ENCODE peak calls at places on chromosomes 1 and 21, in five cellular contexts. D is A549, M is K562, I is WTC11, T is H1. N is an unnamed sample.

GRCh38 chr21:43786423-43787179 is 2.8 kb upstream of the RRP1 start:
- DNase-seq in D (no peak), M (no peak), I (no peak), T (no peak), N (no peak)

GRCh38 chr1:54375331-54376084 is 30.7 kb downstream of the SSBP3 start:
- DNase-seq in D (no peak), M (peak), I (no peak), T (no peak), N (no peak)

GRCh38 chr1:205973377-205974232 is 29.6 kb downstream of the RAB7B start:
- DNase-seq in D (no peak), M (no peak), I (no peak), T (no peak), N (no peak)

GRCh38 chr1:204680461-204680860 is 5.1 kb downstream of the LRRN2 start:
- DNase-seq in D (no peak), M (no peak), I (no peak), T (no peak), N (no peak)

GRCh38 chr1:224828691-224829090 is 100.8 kb upstream of the DNAH14 start:
- DNase-seq in D (no peak), M (no peak), I (no peak), T (no peak), N (peak)

GRCh38 chr1:156104861-156105546 is 9.5 kb upstream of the LMNA start:
- DNase-seq in D (no peak), M (no peak), I (peak), T (no peak), N (peak)

GRCh38 chr1:178151831-178152230 is 57.9 kb downstream of the RASAL2 start:
- DNase-seq in D (no peak), M (no peak), I (no peak), T (no peak), N (no peak)

GRCh38 chr1:160942926-160943325 is 11.7 kb downstream of the ITLN2 start:
- DNase-seq in D (no peak), M (peak), I (no peak), T (no peak), N (no peak)

GRCh38 chr1:171251741-171252300 is 3.5 kb downstream of the FMO1 start:
- DNase-seq in D (peak), M (peak), I (peak), T (no peak), N (peak)

GRCh38 chr1:119367332-119368124 is 1.1 kb upstream of the HAO2 start:
- DNase-seq in D (peak), M (peak), I (no peak), T (no peak), N (peak)

GRCh38 chr1:119885903-119886783 is 10.2 kb downstream of the ADAM30 start:
- DNase-seq in D (peak), M (peak), I (peak), T (peak), N (peak)

GRCh38 chr1:210882414-210883221 is 251.3 kb downstream of the KCNH1 start:
- DNase-seq in D (peak), M (no peak), I (no peak), T (no peak), N (peak)

GRCh38 chr21:46124926-46125845 is 27.3 kb downstream of the COL6A2 start:
- DNase-seq in D (no peak), M (no peak), I (peak), T (peak), N (no peak)

GRCh38 chr1:68785328-68785727 is 288.4 kb upstream of the DEPDC1 start:
- DNase-seq in D (no peak), M (no peak), I (no peak), T (no peak), N (no peak)

GRCh38 chr1:81547261-81547911 is 253.3 kb upstream of the ADGRL2 start:
- DNase-seq in D (no peak), M (no peak), I (no peak), T (no peak), N (no peak)

GRCh38 chr1:56045477-56045876 is 533.9 kb downstream of the PLPP3 start:
- DNase-seq in D (no peak), M (no peak), I (no peak), T (no peak), N (no peak)

GRCh38 chr1:183810172-183810571 is 5.3 kb downstream of the RGL1 start:
- DNase-seq in D (no peak), M (no peak), I (no peak), T (no peak), N (no peak)

GRCh38 chr1:172682812-172683211 is 23.9 kb downstream of the FASLG start:
- DNase-seq in D (no peak), M (no peak), I (no peak), T (no peak), N (no peak)

GRCh38 chr1:19375621-19376020 is 63.5 kb downstream of the SLC66A1 start:
- DNase-seq in D (no peak), M (no peak), I (no peak), T (no peak), N (no peak)

GRCh38 chr1:112544011-112544688 is 35.4 kb downstream of the WNT2B start:
- DNase-seq in D (peak), M (peak), I (no peak), T (no peak), N (peak)

GRCh38 chr1:25954371-25954938 is 43.4 kb downstream of the PAFAH2 start:
- DNase-seq in D (no peak), M (no peak), I (no peak), T (no peak), N (peak)

GRCh38 chr1:100006688-100007087 is 36.9 kb downstream of the SLC35A3 start:
- DNase-seq in D (no peak), M (no peak), I (no peak), T (no peak), N (no peak)

GRCh38 chr1:245614986-245615385 is 460.2 kb downstream of the KIF26B start:
- DNase-seq in D (no peak), M (no peak), I (no peak), T (no peak), N (no peak)
- TF ChIP-seq USF2 in D (no peak), M (no peak), I (no peak), T (no peak), N (no peak)

DNA sequence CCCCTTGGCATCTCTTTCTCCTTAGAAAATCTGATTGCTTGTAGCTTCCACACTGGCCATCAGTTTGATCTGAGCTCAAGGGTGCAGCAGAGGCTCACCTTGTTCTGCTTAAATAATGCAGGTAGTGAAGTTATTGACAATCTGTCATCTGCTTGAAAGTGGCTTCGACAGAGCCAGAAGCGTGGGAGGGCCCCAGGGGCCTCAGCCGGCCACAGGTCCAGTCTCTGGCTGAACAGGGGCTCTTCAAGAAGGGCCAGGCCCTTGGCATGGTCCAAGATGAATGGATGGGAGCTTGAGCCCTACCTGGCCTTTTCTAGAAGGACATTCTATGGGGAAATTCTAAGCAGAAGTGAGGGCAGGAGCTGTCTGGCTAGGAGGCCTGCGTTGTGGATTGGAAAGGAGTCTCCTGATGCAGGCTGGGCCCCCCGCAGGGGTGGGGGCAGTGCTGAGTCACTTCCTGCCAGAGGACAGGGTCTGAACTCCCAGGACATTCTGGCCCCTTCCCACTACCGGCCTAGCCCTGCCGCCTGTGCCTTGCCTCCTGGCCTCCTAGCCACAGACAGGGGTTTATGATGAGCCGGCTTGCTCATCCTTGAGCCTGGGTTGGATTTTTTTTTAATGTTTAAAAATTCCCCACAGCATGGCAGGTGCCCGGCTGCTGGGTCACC is 162.3 kb upstream of the VAMP3 start:
- DNase-seq in D (no peak), M (peak), I (peak), T (peak), N (peak)
- TF ChIP-seq USF2 in D (no peak), M (no peak), I (no peak), T (no peak), N (no peak)

DNA sequence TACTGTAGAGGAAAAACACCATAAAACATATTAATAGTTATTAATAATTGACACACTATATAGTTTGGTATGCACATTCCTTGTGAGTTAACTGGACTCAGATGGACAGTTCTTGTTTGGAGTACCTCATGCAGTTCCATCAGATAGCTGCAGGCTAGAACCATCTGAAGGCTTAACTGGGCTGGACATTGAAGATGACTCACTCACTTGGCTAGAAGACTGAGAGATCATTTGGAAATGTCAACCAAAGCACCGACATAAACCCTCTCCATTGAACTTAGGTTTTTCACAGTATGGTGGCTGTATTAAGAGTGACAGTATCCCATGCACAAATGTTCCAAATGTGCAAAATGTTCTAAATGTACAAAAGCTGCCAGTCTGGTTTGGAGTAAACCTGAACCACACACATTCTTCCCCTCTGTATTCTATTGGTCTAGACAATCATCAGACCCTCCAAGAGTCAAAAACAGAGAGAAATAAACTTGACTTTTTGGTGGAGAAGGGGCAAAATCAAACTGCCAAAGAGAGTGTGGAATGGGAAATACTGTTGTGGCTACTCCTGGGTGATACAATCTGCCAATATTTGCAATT is 708.4 kb downstream of the KCNT2 start:
- DNase-seq in D (no peak), M (peak), I (no peak), T (no peak), N (peak)
- TF ChIP-seq USF2 in D (no peak), M (no peak), I (no peak), T (no peak), N (no peak)

GRCh38 chr1:12594966-12595838 is 22.8 kb downstream of the DHRS3 start:
- DNase-seq in D (peak), M (no peak), I (peak), T (peak), N (peak)
- TF ChIP-seq USF2 in D (no peak), M (no peak), I (no peak), T (no peak), N (peak)

GRCh38 chr1:74474585-74474984 is 37.8 kb downstream of the LRRC53 start:
- DNase-seq in D (no peak), M (no peak), I (no peak), T (no peak), N (peak)

GRCh38 chr1:74470262-74470661 is 42.1 kb downstream of the LRRC53 start:
- DNase-seq in D (no peak), M (no peak), I (no peak), T (no peak), N (no peak)

GRCh38 chr1:74468982-74469603 is 43.3 kb downstream of the LRRC53 start:
- DNase-seq in D (peak), M (peak), I (no peak), T (no peak), N (peak)

GRCh38 chr1:74467786-74468377 is 44.5 kb downstream of the LRRC53 start:
- DNase-seq in D (no peak), M (no peak), I (no peak), T (no peak), N (peak)

DNA sequence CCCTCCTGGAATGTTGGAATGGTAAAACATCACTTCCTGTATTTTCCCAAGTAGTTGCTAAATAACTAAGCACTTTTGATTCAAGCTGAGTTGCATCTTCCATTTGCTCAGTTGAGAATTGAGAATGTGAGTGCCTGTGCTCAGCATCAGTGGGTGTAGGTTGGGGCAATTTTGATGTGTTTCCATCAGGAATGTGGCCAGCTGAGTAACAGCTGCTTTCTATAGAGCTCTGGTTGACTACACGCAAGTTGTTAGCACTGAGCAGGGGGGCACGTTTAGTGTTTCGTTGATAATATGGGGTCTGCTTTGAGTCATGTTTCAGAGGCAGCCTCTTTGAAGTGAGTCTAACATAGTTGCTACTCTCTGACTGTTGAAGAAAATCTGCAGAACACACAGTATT is 41.5 kb downstream of the LRRC53 start:
- DNase-seq in D (no peak), M (no peak), I (no peak), T (no peak), N (no peak)
- TF ChIP-seq USF2 in D (no peak), M (no peak), I (no peak), T (no peak), N (no peak)

GRCh38 chr21:16418663-16419062 is 688.9 kb downstream of the USP25 start:
- DNase-seq in D (no peak), M (no peak), I (no peak), T (no peak), N (no peak)

GRCh38 chr21:16422702-16423101 is 692.9 kb downstream of the USP25 start:
- DNase-seq in D (no peak), M (no peak), I (no peak), T (no peak), N (no peak)

GRCh38 chr21:16418211-16418610 is 688.4 kb downstream of the USP25 start:
- DNase-seq in D (no peak), M (no peak), I (no peak), T (no peak), N (no peak)

GRCh38 chr21:16420086-16420724 is 690.4 kb downstream of the USP25 start:
- DNase-seq in D (no peak), M (no peak), I (no peak), T (no peak), N (peak)

GRCh38 chr21:16419188-16419874 is 689.5 kb downstream of the USP25 start:
- DNase-seq in D (no peak), M (no peak), I (no peak), T (no peak), N (peak)
- TF ChIP-seq USF2 in D (no peak), M (no peak), I (no peak), T (no peak), N (no peak)

GRCh38 chr1:28508435-28508754 is 2.6 kb downstream of the RCC1 start:
- DNase-seq in D (no peak), M (peak), I (no peak), T (no peak), N (no peak)

GRCh38 chr1:28509705-28510349 is 4.0 kb downstream of the RCC1 start:
- DNase-seq in D (no peak), M (peak), I (no peak), T (no peak), N (no peak)

GRCh38 chr1:28507646-28508434 is 2.0 kb downstream of the RCC1 start:
- DNase-seq in D (no peak), M (peak), I (no peak), T (no peak), N (no peak)

GRCh38 chr1:28512058-28512611 is 6.3 kb downstream of the RCC1 start:
- DNase-seq in D (no peak), M (peak), I (no peak), T (no peak), N (peak)

DNA sequence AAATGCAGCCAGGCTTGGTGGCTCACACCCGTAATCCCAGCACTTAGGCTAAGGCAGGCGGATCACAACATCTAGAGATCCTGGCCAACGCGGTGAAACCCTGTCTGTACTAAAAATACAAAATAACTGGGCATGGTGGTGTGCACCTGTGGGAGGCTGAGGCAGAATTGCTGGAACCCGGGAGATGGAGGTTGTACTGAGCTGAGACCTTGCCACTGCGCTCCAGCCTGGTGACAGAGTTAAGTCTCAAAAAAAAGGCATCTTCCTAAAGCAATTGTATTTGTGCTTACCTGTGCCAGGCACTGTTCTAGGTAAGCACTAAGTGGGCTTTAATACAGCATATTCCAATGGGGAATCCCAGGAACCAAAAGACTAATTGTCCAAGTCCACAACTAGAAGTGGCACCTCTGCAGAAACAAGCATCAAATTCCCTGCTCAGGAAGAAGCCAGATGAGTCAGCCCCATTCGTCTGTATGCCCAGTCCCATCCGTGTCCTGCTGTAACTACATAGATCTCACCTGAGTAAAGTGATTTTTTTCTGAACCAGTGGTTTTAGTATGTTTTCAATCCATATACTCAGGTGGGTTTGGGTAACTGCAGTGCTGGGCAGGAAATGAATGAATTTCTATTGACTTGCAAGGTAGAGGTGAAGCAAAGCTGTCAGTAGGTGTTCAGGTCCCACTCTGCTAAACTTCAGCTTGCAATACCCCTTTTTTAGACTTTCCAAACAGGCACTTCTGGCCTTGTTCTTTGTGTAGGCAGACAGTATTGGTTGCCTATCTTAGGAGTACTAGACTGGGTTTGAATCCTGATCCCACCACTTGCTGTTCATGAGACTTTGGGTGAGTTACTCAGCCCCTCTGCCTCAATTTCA is 4.7 kb downstream of the RCC1 start:
- DNase-seq in D (no peak), M (peak), I (no peak), T (no peak), N (peak)
- TF ChIP-seq USF2 in D (no peak), M (no peak), I (no peak), T (peak), N (no peak)

GRCh38 chr1:121544500-121544899 is 359.7 kb downstream of the SRGAP2C start:
- DNase-seq in D (no peak), M (no peak), I (no peak), T (no peak), N (no peak)

GRCh38 chr1:121546830-121547680 is 362.3 kb downstream of the SRGAP2C start:
- DNase-seq in D (no peak), M (no peak), I (no peak), T (no peak), N (no peak)
- TF ChIP-seq USF2 in D (no peak), M (no peak), I (no peak), T (no peak), N (no peak)

N was measured in IMR-90.